ENCODE peak calls at places on chromosomes 6 and 20, in ten cellular contexts. L is astrocyte of the cerebellum, J is cardiac fibroblast, A is tibial nerve, C is fibroblast of lung, I is HCT116, M is astrocyte of the spinal cord, R is B cell, D is epithelial cell of esophagus, P is IMR-90. G is an unnamed sample.

GRCh38 chr6:117487831-117488230 is 5.4 kb downstream of the DCBLD1 start:
- DNase-seq in L (no peak), J (peak; percentile 84), A (no peak), C (no peak), I (no peak), M (no peak), R (no peak), D (no peak), P (peak; percentile 86), G (no peak)

GRCh38 chr6:158599635-158600034 is 39.7 kb downstream of the TMEM181 start:
- DNase-seq in L (no peak), J (no peak), A (no peak), C (no peak), I (no peak), M (no peak), R (no peak), D (no peak), P (no peak), G (no peak)

GRCh38 chr20:18738888-18739287 is 74.7 kb upstream of the SCP2D1 start:
- DNase-seq in L (no peak), J (no peak), A (no peak), C (no peak), I (no peak), M (no peak), R (no peak), D (no peak), P (no peak), G (no peak)

GRCh38 chr20:38373231-38373867 is 27.1 kb downstream of the LBP start:
- DNase-seq in L (no peak), J (no peak), A (peak; percentile 23), C (no peak), I (no peak), M (no peak), R (no peak), D (no peak), P (no peak), G (no peak)

GRCh38 chr6:25107218-25107617 is 171.5 kb upstream of the RIPOR2 start:
- DNase-seq in L (no peak), J (no peak), A (no peak), C (no peak), I (no peak), M (no peak), R (no peak), D (no peak), P (no peak), G (no peak)

GRCh38 chr6:11083956-11084355 is 9.7 kb upstream of the SMIM13 start:
- DNase-seq in L (no peak), J (no peak), A (no peak), C (no peak), I (no peak), M (no peak), R (no peak), D (no peak), P (no peak), G (no peak)

GRCh38 chr20:51926670-51927305 is 124.5 kb upstream of the SALL4 start:
- DNase-seq in L (no peak), J (peak; percentile 59), A (no peak), C (no peak), I (no peak), M (no peak), R (no peak), D (peak; percentile 41), P (no peak), G (no peak)

GRCh38 chr6:155078331-155078745 is 83.2 kb downstream of the TIAM2 start:
- DNase-seq in L (no peak), J (no peak), A (peak; percentile 7), C (peak; percentile 65), I (no peak), M (no peak), R (no peak), D (no peak), P (no peak), G (no peak)

GRCh38 chr6:34491091-34491430 is 25.2 kb downstream of the PACSIN1 start:
- DNase-seq in L (no peak), J (peak; percentile 22), A (no peak), C (peak; percentile 53), I (no peak), M (peak; percentile 13), R (no peak), D (peak; percentile 31), P (peak; percentile 23), G (no peak)

GRCh38 chr20:62244644-62245108 is 6.4 kb downstream of the OSBPL2 start:
- DNase-seq in L (no peak), J (no peak), A (no peak), C (no peak), I (no peak), M (no peak), R (no peak), D (no peak), P (no peak), G (no peak)

GRCh38 chr6:33622456-33623431 is 1.6 kb downstream of the ITPR3 start:
- DNase-seq in L (no peak), J (peak; percentile 46), A (no peak), C (no peak), I (no peak), M (no peak), R (no peak), D (peak; percentile 82), P (no peak), G (no peak)

GRCh38 chr6:75368151-75368779 is 83.7 kb upstream of the TMEM30A start:
- DNase-seq in L (no peak), J (peak; percentile 51), A (no peak), C (peak; percentile 25), I (peak; percentile 42), M (no peak), R (no peak), D (peak; percentile 76), P (peak; percentile 22), G (peak; percentile 26)

GRCh38 chr6:144715344-144715743 is 430.2 kb downstream of the UTRN start:
- DNase-seq in L (no peak), J (no peak), A (no peak), C (no peak), I (no peak), M (no peak), R (no peak), D (no peak), P (no peak), G (peak; percentile 16)

GRCh38 chr6:105611606-105612005 is 208.7 kb upstream of the PREP start:
- DNase-seq in L (no peak), J (peak; percentile 65), A (no peak), C (no peak), I (no peak), M (no peak), R (no peak), D (peak; percentile 82), P (no peak), G (no peak)

GRCh38 chr6:45590225-45590624 is 212.5 kb upstream of the SUPT3H start:
- DNase-seq in L (peak; percentile 43), J (peak; percentile 83), A (no peak), C (peak; percentile 93), I (no peak), M (peak; percentile 83), R (no peak), D (peak; percentile 97), P (peak; percentile 92), G (no peak)

GRCh38 chr6:66183982-66184555 is 477.0 kb upstream of the EYS start:
- DNase-seq in L (peak; percentile 48), J (no peak), A (no peak), C (peak; percentile 64), I (no peak), M (peak; percentile 59), R (no peak), D (no peak), P (peak; percentile 61), G (no peak)

GRCh38 chr20:62063981-62064787 is 1.5 kb downstream of the TAF4 start:
- DNase-seq in L (no peak), J (peak; percentile 15), A (no peak), C (no peak), I (no peak), M (no peak), R (no peak), D (peak; percentile 27), P (no peak), G (no peak)

GRCh38 chr6:121055572-121056163 is 278.6 kb downstream of the TBC1D32 start:
- DNase-seq in L (peak; percentile 43), J (peak; percentile 70), A (no peak), C (peak; percentile 26), I (peak; percentile 10), M (peak; percentile 64), R (peak; percentile 17), D (peak; percentile 55), P (peak; percentile 52), G (no peak)
- TF ChIP-seq CTCF in L (peak; percentile 73), J (peak; percentile 53), A (peak; percentile 40), C (peak; percentile 77), I (peak; percentile 64), M (peak; percentile 71), R (peak; percentile 85), D (peak; percentile 78), P (peak; percentile 85), G (peak; percentile 90)

GRCh38 chr6:86712039-86712438 is 225.3 kb upstream of the HTR1E start:
- DNase-seq in L (no peak), J (no peak), A (no peak), C (no peak), I (no peak), M (no peak), R (no peak), D (no peak), P (no peak), G (no peak)

GRCh38 chr6:86707545-86708120 is 229.7 kb upstream of the HTR1E start:
- DNase-seq in L (no peak), J (no peak), A (no peak), C (no peak), I (no peak), M (no peak), R (no peak), D (no peak), P (no peak), G (no peak)

GRCh38 chr6:86706449-86706848 is 230.9 kb upstream of the HTR1E start:
- DNase-seq in L (no peak), J (no peak), A (no peak), C (no peak), I (no peak), M (no peak), R (no peak), D (no peak), P (no peak), G (no peak)
- TF ChIP-seq CTCF in L (no peak), J (no peak), A (no peak), C (no peak), I (no peak), M (no peak), R (no peak), D (no peak), P (no peak), G (no peak)

GRCh38 chr6:156359912-156360311 is 417.3 kb upstream of the ARID1B start:
- DNase-seq in L (no peak), J (no peak), A (no peak), C (no peak), I (no peak), M (no peak), R (no peak), D (no peak), P (no peak), G (no peak)
- TF ChIP-seq CTCF in L (no peak), J (peak; percentile 27), A (no peak), C (no peak), I (no peak), M (no peak), R (no peak), D (no peak), P (no peak), G (no peak)

DNA sequence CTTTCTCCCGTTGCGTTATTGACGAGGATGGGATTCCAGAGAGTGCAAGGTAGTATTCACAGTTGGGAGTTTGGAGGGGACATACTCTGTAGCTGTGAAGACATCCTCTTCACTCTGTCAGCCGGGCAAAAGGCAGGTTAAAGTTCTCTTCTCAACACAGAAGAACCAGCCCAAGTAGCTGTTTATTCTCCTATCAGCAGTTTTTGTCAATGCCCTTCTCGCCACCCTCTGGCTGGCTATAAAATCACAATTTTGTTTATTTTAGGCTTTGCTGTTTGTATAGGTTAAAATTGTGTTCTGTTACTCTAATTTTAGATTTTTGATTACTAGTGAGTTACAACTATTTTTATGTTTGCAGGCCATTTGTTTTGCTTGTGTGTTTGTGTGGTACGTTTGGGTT is 37.9 kb upstream of the MAS1 start:
- DNase-seq in L (no peak), J (peak; percentile 22), A (no peak), C (no peak), I (no peak), M (no peak), R (no peak), D (peak; percentile 39), P (no peak), G (no peak)
- TF ChIP-seq CTCF in L (no peak), J (no peak), A (no peak), C (peak; percentile 32), I (peak; percentile 49), M (no peak), R (peak; percentile 14), D (peak; percentile 53), P (peak; percentile 17), G (no peak)

G was measured in activated CD8-positive, alpha-beta T cell treated with anti-CD3 and anti-CD28 coated beads for 36 hours.